ENCODE peak calls at places on chromosomes 16 and 17, in five cellular contexts. W is EL, G is NCI-H187, R is sciatic nerve, N is endothelial cell. E is an unnamed sample.

GRCh38 chr17:6286239-6286638 is 148.7 kb downstream of the AIPL1 start:
- DNase-seq in W (no peak), G (no peak), R (no peak), N (no peak), E (no peak)

GRCh38 chr17:7922499-7923289 is 6.6 kb upstream of the RNF227 start:
- DNase-seq in W (peak), G (peak), R (peak), N (peak), E (peak)

GRCh38 chr17:4899341-4900230 is at the start of gene C17orf107:
- DNase-seq in W (peak), G (no peak), R (peak), N (peak), E (peak)

GRCh38 chr16:3655030-3655790 is 719 bp downstream of the DNASE1 start:
- DNase-seq in W (no peak), G (no peak), R (peak), N (no peak), E (no peak)

GRCh38 chr16:87608400-87608985 is 6.2 kb downstream of the JPH3 start:
- DNase-seq in W (peak), G (no peak), R (peak), N (peak), E (no peak)

GRCh38 chr16:53433509-53433908 is 762 bp upstream of the RBL2 start:
- DNase-seq in W (no peak), G (no peak), R (no peak), N (no peak), E (no peak)

GRCh38 chr17:16286947-16287562 is 66.2 kb downstream of the CENPV start:
- DNase-seq in W (peak), G (no peak), R (no peak), N (no peak), E (no peak)

GRCh38 chr16:2016407-2016922 is 3.1 kb upstream of the NPW start:
- DNase-seq in W (no peak), G (no peak), R (no peak), N (no peak), E (no peak)

GRCh38 chr16:89828199-89828869 is at the start of gene SPIRE2:
- DNase-seq in W (peak), G (no peak), R (peak), N (peak), E (peak)

GRCh38 chr17:16968786-16969185 is 3.1 kb downstream of the TNFRSF13B start:
- DNase-seq in W (no peak), G (no peak), R (no peak), N (no peak), E (no peak)

GRCh38 chr17:8574687-8575086 is 55.8 kb downstream of the MYH10 start:
- DNase-seq in W (no peak), G (no peak), R (no peak), N (no peak), E (no peak)

GRCh38 chr17:37745801-37746426 is 1.1 kb upstream of the HNF1B start:
- DNase-seq in W (no peak), G (no peak), R (no peak), N (no peak), E (no peak)

GRCh38 chr16:82563401-82563800 is 63.4 kb upstream of the CDH13 start:
- DNase-seq in W (no peak), G (no peak), R (no peak), N (no peak), E (no peak)

GRCh38 chr16:4651842-4652241 is 27.2 kb downstream of the MGRN1 start:
- DNase-seq in W (no peak), G (no peak), R (no peak), N (no peak), E (no peak)

GRCh38 chr17:48555616-48556533 is 11.0 kb upstream of the HOXB2 start:
- DNase-seq in W (no peak), G (no peak), R (no peak), N (no peak), E (no peak)

GRCh38 chr16:27489906-27490305 is 59.8 kb downstream of the GTF3C1 start:
- DNase-seq in W (no peak), G (no peak), R (no peak), N (no peak), E (no peak)

GRCh38 chr16:66899945-66900688 is 18.6 kb downstream of the CDH16 start:
- DNase-seq in W (peak), G (no peak), R (peak), N (peak), E (no peak)

GRCh38 chr17:79213305-79213704 is 138.7 kb downstream of the ENGASE start:
- DNase-seq in W (no peak), G (no peak), R (peak), N (no peak), E (no peak)

GRCh38 chr16:50531901-50532300 is 16.3 kb upstream of the NKD1 start:
- DNase-seq in W (no peak), G (no peak), R (peak), N (no peak), E (no peak)

GRCh38 chr17:13030459-13031305 is 12.9 kb upstream of the ELAC2 start:
- DNase-seq in W (peak), G (no peak), R (no peak), N (peak), E (peak)

GRCh38 chr17:38657824-38658740 is 16.7 kb downstream of the EPOP start:
- DNase-seq in W (no peak), G (no peak), R (peak), N (no peak), E (no peak)

GRCh38 chr16:19380316-19380715 is 37.4 kb upstream of the TMC5 start:
- DNase-seq in W (no peak), G (no peak), R (no peak), N (no peak), E (peak)

GRCh38 chr16:69171325-69172095 is 15.5 kb upstream of the SNTB2 start:
- DNase-seq in W (no peak), G (no peak), R (no peak), N (no peak), E (no peak)

GRCh38 chr16:10964891-10965326 is 20.5 kb downstream of the CLEC16A start:
- DNase-seq in W (no peak), G (no peak), R (no peak), N (no peak), E (no peak)

GRCh38 chr16:79801550-79802090 is 201.1 kb upstream of the MAF start:
- DNase-seq in W (no peak), G (no peak), R (no peak), N (no peak), E (no peak)

GRCh38 chr16:521381-522210 is 5.9 kb upstream of the CAPN15 start:
- DNase-seq in W (no peak), G (no peak), R (no peak), N (no peak), E (no peak)

GRCh38 chr16:2753523-2754020 is 1.1 kb downstream of the SRRM2 start:
- DNase-seq in W (no peak), G (no peak), R (no peak), N (no peak), E (no peak)

GRCh38 chr17:6592193-6592592 is 35.8 kb upstream of the PITPNM3 start:
- DNase-seq in W (no peak), G (no peak), R (no peak), N (no peak), E (no peak)

GRCh38 chr16:57572978-57573733 is 30.7 kb downstream of the ADGRG5 start:
- DNase-seq in W (no peak), G (no peak), R (no peak), N (no peak), E (no peak)

GRCh38 chr17:30323262-30323894 is 10.5 kb downstream of the TMIGD1 start:
- DNase-seq in W (no peak), G (peak), R (no peak), N (no peak), E (no peak)

GRCh38 chr17:40021471-40021961 is 6.3 kb downstream of the CSF3 start:
- DNase-seq in W (peak), G (no peak), R (no peak), N (no peak), E (no peak)

GRCh38 chr16:86509759-86510464 is 415 bp upstream of the FOXF1 start:
- DNase-seq in W (peak), G (no peak), R (no peak), N (no peak), E (no peak)

GRCh38 chr17:16353702-16354174 is 469 bp upstream of the CENPV start:
- DNase-seq in W (no peak), G (no peak), R (no peak), N (no peak), E (no peak)

GRCh38 chr17:28507567-28508195 is 1.5 kb downstream of the FOXN1 start:
- DNase-seq in W (no peak), G (no peak), R (no peak), N (no peak), E (no peak)

E was measured in Ammon's horn.